ENCODE peak calls at places on chromosomes 3 and 15, in nine cellular contexts. N is HFF-Myc; P is CD8-positive, alpha-beta memory T cell; F is CD4-positive, alpha-beta memory T cell; W is neuronal stem cell; V is stimulated activated CD8-positive, alpha-beta memory T cell treated with anti-CD3 and anti-CD28 coated beads, Interleukin-12 subunit alpha, Interleukin-12 subunit beta, amount 100 ng/mL, for 1 hour; J is NCI-H1105; X is uterus; M is M059J. L is an unnamed sample.

GRCh38 chr3:14223595-14223994 is 45.0 kb downstream of the LSM3 start:
- DNase-seq in P (no peak), X (no peak), V (no peak), F (no peak), M (peak; percentile 55), N (no peak), W (no peak), J (no peak), L (no peak)

GRCh38 chr3:51706788-51707731 is at the start of gene GRM2:
- DNase-seq in N (peak; percentile 38), X (peak; percentile 75), V (no peak), F (no peak), J (peak; percentile 59), P (peak; percentile 45), M (no peak), W (peak; percentile 89), L (peak; percentile 77)

GRCh38 chr3:140595295-140595694 is 82.6 kb upstream of the TRIM42 start:
- DNase-seq in W (no peak), V (no peak), J (no peak), M (peak; percentile 62), X (no peak), P (no peak), N (no peak), F (no peak), L (no peak)

GRCh38 chr3:21170964-21171363 is 580.0 kb downstream of the ZNF385D start:
- DNase-seq in V (no peak), N (no peak), X (no peak), W (peak; percentile 8), F (no peak), P (no peak), M (peak; percentile 1), J (no peak), L (no peak)

GRCh38 chr3:142150271-142150670 is 927 bp upstream of the TFDP2 start:
- DNase-seq in F (no peak), W (no peak), V (no peak), N (no peak), J (no peak), M (no peak), X (no peak), P (no peak), L (no peak)

GRCh38 chr3:184177331-184177731 is 2.7 kb downstream of the AP2M1 start:
- DNase-seq in M (no peak), J (no peak), N (no peak), F (no peak), X (no peak), P (no peak), V (no peak), W (peak; percentile 38), L (no peak)

GRCh38 chr15:80699981-80700380 is 4.9 kb downstream of the ABHD17C start:
- DNase-seq in V (no peak), P (no peak), M (peak; percentile 39), J (no peak), N (no peak), W (no peak), F (no peak), X (no peak), L (no peak)

GRCh38 chr3:71016141-71016845 is 567.2 kb downstream of the FOXP1 start:
- DNase-seq in X (no peak), W (no peak), J (no peak), V (no peak), M (no peak), F (no peak), N (no peak), P (no peak), L (no peak)

GRCh38 chr15:75736256-75736655 is 23.6 kb upstream of the CSPG4 start:
- DNase-seq in W (no peak), N (no peak), X (no peak), J (no peak), P (no peak), V (no peak), M (no peak), F (no peak), L (no peak)

GRCh38 chr15:39963806-39964205 is 29.9 kb downstream of the EIF2AK4 start:
- DNase-seq in F (no peak), J (no peak), N (peak; percentile 38), P (no peak), X (no peak), V (no peak), M (peak; percentile 24), W (no peak), L (no peak)

GRCh38 chr15:81106560-81106959 is 27.5 kb upstream of the CFAP161 start:
- DNase-seq in P (no peak), F (peak; percentile 25), M (peak; percentile 76), X (peak; percentile 56), N (peak; percentile 76), W (peak; percentile 56), J (peak; percentile 6), V (no peak), L (peak; percentile 60)

GRCh38 chr15:81311834-81312459 is 12.0 kb downstream of the STARD5 start:
- DNase-seq in N (no peak), F (no peak), P (no peak), W (no peak), M (no peak), J (no peak), V (no peak), X (no peak), L (no peak)

GRCh38 chr3:187767266-187768032 is 22.2 kb upstream of the BCL6 start:
- DNase-seq in W (no peak), M (peak; percentile 62), J (no peak), F (no peak), X (no peak), N (no peak), P (no peak), V (no peak), L (no peak)

GRCh38 chr15:31472636-31473383 is 146.2 kb downstream of the KLF13 start:
- DNase-seq in P (peak; percentile 71), M (peak; percentile 31), W (no peak), F (peak; percentile 56), V (no peak), J (no peak), N (no peak), X (no peak), L (peak; percentile 55)